ENCODE peak calls at places on chromosomes 2 and 18, in six cellular contexts. H is right lobe of liver, M is OCI-LY7, K is Karpas-422, N is HCT116, D is lower lobe of right lung. E is an unnamed sample. For H3K9me3, the result is how much of the 10 kb centered on the place peaks cover.

GRCh38 chr2:134078349-134078748 is 175.5 kb upstream of the MGAT5 start:
- DNase-seq in N (no peak), H (no peak), M (no peak), D (no peak), K (no peak), E (no peak)

GRCh38 chr18:56321470-56321869 is 316.9 kb downstream of the TXNL1 start:
- DNase-seq in M (no peak), D (no peak), K (no peak), N (no peak), H (peak), E (no peak)

GRCh38 chr18:35458677-35459441 is 38.9 kb downstream of the INO80C start:
- DNase-seq in M (no peak), K (no peak), N (peak), H (peak), D (peak), E (no peak)

GRCh38 chr18:8368490-8369217 is 240.6 kb upstream of the RAB12 start:
- DNase-seq in K (no peak), N (no peak), H (no peak), M (no peak), D (no peak), E (no peak)

GRCh38 chr2:30481323-30481800 is 34.3 kb downstream of the LCLAT1 start:
- DNase-seq in H (peak), M (no peak), D (peak), K (no peak), N (no peak), E (no peak)

GRCh38 chr2:29405266-29405665 is 290.1 kb downstream of the CLIP4 start:
- DNase-seq in H (no peak), K (no peak), D (no peak), M (no peak), N (no peak), E (no peak)

GRCh38 chr2:17085803-17086202 is 420.2 kb upstream of the CYRIA start:
- DNase-seq in H (no peak), M (no peak), N (no peak), K (no peak), D (no peak), E (no peak)

GRCh38 chr2:202314116-202314515 is 48.6 kb downstream of the NOP58 start:
- DNase-seq in M (no peak), N (no peak), K (no peak), H (no peak), D (no peak), E (no peak)

GRCh38 chr2:27220091-27220490 is 2.9 kb downstream of the CAD start:
- DNase-seq in H (no peak), N (no peak), K (no peak), D (no peak), M (no peak), E (no peak)

GRCh38 chr18:23723121-23723520 is 33.9 kb downstream of the LAMA3 start:
- DNase-seq in M (no peak), N (no peak), K (no peak), H (no peak), D (no peak), E (no peak)

GRCh38 chr2:71348302-71348701 is 16.7 kb downstream of the ZNF638 start:
- DNase-seq in H (no peak), D (no peak), K (peak), M (no peak), N (no peak), E (no peak)

GRCh38 chr2:61091485-61091884 is 25.8 kb downstream of the SANBR start:
- DNase-seq in N (no peak), M (no peak), D (no peak), K (no peak), H (no peak), E (no peak)

GRCh38 chr2:74762789-74763188 is 71.1 kb upstream of the HK2 start:
- DNase-seq in M (peak), H (no peak), N (no peak), K (peak), D (no peak), E (no peak)

GRCh38 chr2:119112770-119113488 is 45.6 kb downstream of the C1QL2 start:
- DNase-seq in H (no peak), M (no peak), N (no peak), D (no peak), K (no peak), E (no peak)

GRCh38 chr2:166180951-166181812 is 53.4 kb upstream of the SCN1A start:
- DNase-seq in K (peak), N (peak), M (peak), D (peak), H (peak), E (no peak)

GRCh38 chr2:118224888-118225264 is 136.6 kb downstream of the INSIG2 start:
- DNase-seq in N (no peak), M (no peak), D (no peak), H (no peak), K (no peak), E (no peak)

GRCh38 chr2:241561811-241562210 is 3.3 kb downstream of the BOK start:
- DNase-seq in M (no peak), N (no peak), H (peak), K (no peak), D (peak), E (no peak)

GRCh38 chr2:100580474-100581264 is 17.9 kb downstream of the PDCL3 start:
- DNase-seq in M (no peak), D (peak), H (no peak), K (peak), N (no peak), E (peak)

GRCh38 chr2:174051741-174052638 is 86.8 kb upstream of the SP3 start:
- DNase-seq in N (peak), H (no peak), K (no peak), D (no peak), M (no peak), E (no peak)

GRCh38 chr2:220955776-220956175 is 616.3 kb downstream of the EPHA4 start:
- DNase-seq in D (no peak), K (no peak), M (no peak), N (no peak), H (no peak), E (no peak)

GRCh38 chr2:113084249-113085000 is 16.7 kb downstream of the IL1F10 start:
- DNase-seq in D (no peak), K (peak), H (no peak), N (peak), M (peak), E (no peak)

GRCh38 chr18:54232485-54233227 is 8.2 kb upstream of the MBD2 start:
- DNase-seq in M (no peak), D (no peak), N (no peak), H (no peak), K (no peak), E (no peak)

GRCh38 chr2:54206596-54206995 is 49.4 kb downstream of the TSPYL6 start:
- DNase-seq in M (peak), H (no peak), D (no peak), N (peak), K (peak), E (no peak)

GRCh38 chr2:189517847-189518535 is 62.6 kb downstream of the SLC40A1 start:
- DNase-seq in M (no peak), K (no peak), N (no peak), D (no peak), H (no peak), E (no peak)

GRCh38 chr18:74496508-74497307 is 545 bp downstream of the CNDP2 start:
- DNase-seq in N (peak), K (peak), D (peak), M (peak), H (no peak), E (no peak)

GRCh38 chr2:20156826-20157605 is 67.9 kb downstream of the SDC1 start:
- DNase-seq in M (no peak), K (peak), H (no peak), N (no peak), D (no peak), E (no peak)

DNA sequence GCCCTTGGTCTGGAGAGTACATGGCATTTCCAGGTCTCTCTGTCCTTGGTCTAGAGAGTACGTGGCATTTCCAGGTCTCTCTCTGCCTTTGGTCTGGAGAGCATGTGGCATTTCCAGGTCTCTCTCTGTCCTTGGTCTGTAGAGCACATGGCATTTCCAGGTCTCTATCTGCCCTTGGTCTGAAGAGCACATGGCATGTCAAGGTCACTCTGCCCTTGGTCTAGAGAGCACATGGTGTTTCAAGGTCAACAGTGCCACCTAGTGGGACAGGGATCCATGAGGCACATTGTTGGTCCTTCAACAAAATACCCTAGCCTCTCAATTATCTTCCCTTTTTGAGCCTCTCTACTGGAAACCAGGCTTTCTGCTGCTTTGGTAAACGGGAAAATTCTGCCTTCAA is 250.2 kb downstream of the OTX1 start:
- DNase-seq in H (no peak), D (no peak), M (peak), K (peak), N (peak), E (no peak)
- H3K9me3 ChIP-seq in H (under half), D (half or more), M (under half), K (under half), N (under half), E (under half)

DNA sequence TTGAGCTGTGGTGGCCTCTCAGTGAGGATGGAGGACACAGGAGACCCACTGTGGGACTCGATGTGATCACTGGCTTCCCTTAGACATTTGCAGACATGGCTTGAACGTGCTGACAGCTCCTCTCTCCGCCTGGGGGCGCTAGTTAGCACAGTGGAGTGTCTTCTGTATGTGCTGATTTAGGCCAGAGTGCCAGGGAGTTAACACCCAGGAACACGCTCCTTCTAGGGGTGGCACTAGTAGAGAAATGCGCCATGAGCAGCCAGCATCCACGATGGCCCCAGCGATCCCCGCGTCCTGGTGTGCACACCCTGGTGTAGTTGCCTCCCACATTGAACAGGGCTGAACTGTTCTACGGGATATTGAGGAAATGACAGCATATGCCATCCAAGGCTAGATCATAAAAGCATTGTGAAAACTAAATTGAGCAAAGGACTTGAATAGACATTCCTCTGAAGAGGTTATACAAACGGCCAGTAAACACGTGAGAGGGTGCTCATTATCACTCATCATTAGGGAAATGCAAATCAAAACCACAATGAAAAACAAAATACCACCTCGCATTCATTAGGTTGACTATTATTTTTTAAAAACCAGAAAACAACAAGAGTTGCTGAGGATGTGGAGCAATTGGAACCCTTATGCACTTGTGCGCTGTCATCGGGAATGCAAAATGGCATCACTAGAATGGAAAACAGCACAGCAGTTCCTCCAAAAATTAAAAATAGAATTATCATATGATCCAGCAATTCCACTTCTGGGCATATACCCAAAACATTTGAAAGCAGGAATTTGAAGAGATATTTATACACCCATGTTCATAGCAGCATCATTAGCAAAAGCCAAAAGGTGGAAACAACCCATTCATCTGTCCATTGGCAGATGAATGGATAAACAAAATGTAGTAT is 11.6 kb upstream of the NMUR1 start:
- DNase-seq in D (no peak), H (no peak), N (no peak), M (peak), K (peak), E (no peak)
- H3K27ac ChIP-seq in D (peak), H (no peak), N (no peak), M (no peak), K (no peak), E (no peak)

DNA sequence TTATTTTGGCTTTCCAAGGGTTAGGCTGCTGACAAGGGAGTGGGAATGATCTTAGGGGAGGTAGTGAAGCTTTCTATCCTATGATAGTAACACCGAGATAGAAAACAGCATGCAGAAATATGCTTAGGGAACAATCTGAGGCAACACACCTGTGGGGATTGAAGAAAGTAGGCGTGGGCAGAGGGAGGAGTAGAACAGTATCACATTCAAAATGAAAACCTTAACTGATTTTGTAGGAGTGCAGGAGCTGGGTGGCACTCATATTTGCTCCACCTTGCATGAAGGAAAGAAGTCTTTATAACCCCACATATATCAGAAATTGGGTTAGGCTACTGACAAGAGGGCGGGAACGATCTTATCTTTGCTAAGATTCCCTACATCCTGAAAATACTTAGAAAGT is 762.2 kb upstream of the CNTNAP5 start:
- DNase-seq in H (no peak), K (no peak), N (no peak), D (no peak), M (no peak), E (no peak)
- H3K9me3 ChIP-seq in H (under half), K (under half), N (under half), D (under half), M (under half), E (under half)

GRCh38 chr2:9951272-9951521 is 296 bp upstream of the GRHL1 start:
- DNase-seq in H (no peak), M (no peak), D (no peak), K (no peak), N (no peak), E (no peak)

GRCh38 chr2:9949239-9949991 is 2.1 kb upstream of the GRHL1 start:
- DNase-seq in D (no peak), M (no peak), K (no peak), N (no peak), H (no peak), E (no peak)

GRCh38 chr2:9950521-9951271 is 797 bp upstream of the GRHL1 start:
- DNase-seq in K (no peak), N (no peak), M (no peak), H (peak), D (peak), E (no peak)

GRCh38 chr2:9948721-9949120 is 2.8 kb upstream of the GRHL1 start:
- DNase-seq in N (no peak), D (no peak), H (no peak), M (no peak), K (no peak), E (no peak)

DNA sequence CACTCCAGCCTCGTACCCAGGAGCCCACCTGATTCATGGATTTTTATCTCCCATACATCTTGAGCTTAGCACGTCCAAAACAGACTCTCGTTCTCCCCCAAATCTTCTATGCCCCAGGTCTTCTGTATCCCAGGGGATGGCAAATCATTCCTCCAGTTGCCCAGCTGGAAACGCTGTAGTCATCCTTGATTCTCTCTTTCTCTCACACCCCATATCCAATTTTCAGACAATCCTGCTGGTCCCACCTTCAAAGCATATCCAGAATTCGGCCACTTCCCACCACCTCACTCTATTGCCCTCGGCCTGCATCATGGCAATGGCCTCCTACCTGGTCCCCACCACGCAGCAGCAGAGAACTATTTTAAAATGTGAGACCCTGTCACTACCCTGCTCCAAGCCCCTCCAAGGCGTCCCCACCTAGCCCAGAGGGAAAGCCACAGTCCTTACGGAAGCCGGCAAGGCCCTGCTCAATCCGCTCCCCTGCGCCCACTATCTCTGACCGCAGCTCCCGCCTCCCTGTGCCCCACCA is 1.4 kb upstream of the GRHL1 start:
- DNase-seq in N (no peak), H (no peak), D (no peak), K (no peak), M (no peak), E (no peak)
- H3K27ac ChIP-seq in N (no peak), H (no peak), D (no peak), K (no peak), M (no peak), E (no peak)

E was measured in CD4-positive, alpha-beta memory T cell.